ENCODE peak calls at places on chromosomes 13 and 19, in nine cellular contexts. K is CD8-positive, alpha-beta T cell; C is NCI-H2081; V is activated naive CD4-positive, alpha-beta T cell treated with anti-CD3 and anti-CD28 coated beads, Interleukin-2, amount 50 U/mL, for 16 hours; G is epithelial cell of esophagus; D is C1 segment of cervical spinal cord; L is HFFc6; E is foreskin keratinocyte; H is fibroblast of lung. F is an unnamed sample.

GRCh38 chr13:21330126-21330861 is 128.8 kb downstream of the ZDHHC20 start:
- DNase-seq in C (no peak), L (no peak), D (no peak), V (no peak), G (no peak), E (no peak), H (peak; percentile 14), K (no peak), F (no peak)

GRCh38 chr13:44825951-44826350 is 163.3 kb downstream of the NUFIP1 start:
- DNase-seq in D (no peak), H (no peak), C (no peak), E (no peak), G (no peak), L (no peak), K (no peak), V (no peak), F (no peak)

GRCh38 chr13:112844411-112844810 is 124.6 kb upstream of the MCF2L start:
- DNase-seq in V (no peak), D (no peak), C (no peak), H (no peak), K (no peak), L (no peak), G (no peak), E (no peak), F (no peak)

GRCh38 chr19:44260343-44260681 is 626 bp downstream of the ZNF233 start:
- DNase-seq in G (no peak), H (no peak), C (no peak), D (no peak), V (no peak), E (no peak), K (no peak), L (no peak), F (no peak)

GRCh38 chr19:40457048-40457447 is 8.5 kb downstream of the BLVRB start:
- DNase-seq in E (no peak), L (no peak), V (no peak), H (no peak), G (no peak), C (no peak), D (no peak), K (no peak), F (no peak)

GRCh38 chr13:26679945-26680516 is 80.6 kb downstream of the GPR12 start:
- DNase-seq in K (no peak), G (no peak), D (no peak), V (no peak), C (no peak), H (peak; percentile 12), L (no peak), E (no peak), F (no peak)

GRCh38 chr19:7898967-7899366 is 4.7 kb upstream of the MAP2K7 start:
- DNase-seq in K (no peak), D (no peak), V (no peak), E (no peak), L (no peak), H (no peak), G (no peak), C (no peak), F (no peak)

GRCh38 chr13:72960541-72960940 is 98.3 kb upstream of the KLF5 start:
- DNase-seq in L (no peak), K (no peak), V (no peak), C (peak; percentile 57), G (peak; percentile 82), H (no peak), E (peak; percentile 32), D (no peak), F (no peak)

GRCh38 chr19:29587518-29587986 is 18.5 kb upstream of the POP4 start:
- DNase-seq in D (no peak), H (no peak), C (no peak), L (peak; percentile 77), E (peak; percentile 21), V (peak; percentile 35), K (peak; percentile 17), G (peak; percentile 21), F (no peak)

GRCh38 chr13:48333976-48334375 is 30.4 kb downstream of the RB1 start:
- DNase-seq in G (peak; percentile 95), C (no peak), L (peak; percentile 44), H (no peak), K (no peak), V (no peak), E (peak; percentile 81), D (no peak), F (no peak)

GRCh38 chr13:95809429-95809828 is 132.5 kb downstream of the DNAJC3 start:
- DNase-seq in V (no peak), E (no peak), K (no peak), L (no peak), H (no peak), G (no peak), C (no peak), D (no peak), F (no peak)

GRCh38 chr13:106851251-106851650 is 283.3 kb upstream of the ARGLU1 start:
- DNase-seq in K (no peak), G (peak; percentile 36), E (no peak), H (no peak), C (no peak), L (no peak), V (no peak), D (no peak), F (no peak)

GRCh38 chr13:33932765-33933406 is 114.9 kb downstream of the RFC3 start:
- DNase-seq in C (no peak), L (no peak), K (no peak), G (no peak), V (no peak), E (peak; percentile 50), H (no peak), D (no peak), F (no peak)

GRCh38 chr13:75365724-75366173 is 116.2 kb downstream of the TBC1D4 start:
- DNase-seq in C (no peak), H (peak; percentile 52), D (no peak), L (peak; percentile 91), E (peak; percentile 92), K (no peak), V (no peak), G (peak; percentile 90), F (no peak)

GRCh38 chr13:28059214-28059613 is 41.2 kb downstream of the FLT3 start:
- DNase-seq in E (no peak), V (peak; percentile 43), L (peak; percentile 4), K (no peak), H (peak; percentile 18), G (peak; percentile 49), D (no peak), C (no peak), F (no peak)

GRCh38 chr13:111947876-111948275 is 119.1 kb upstream of the SOX1 start:
- DNase-seq in L (no peak), G (no peak), K (no peak), E (no peak), C (no peak), V (no peak), D (no peak), H (no peak), F (no peak)

GRCh38 chr19:5001547-5002131 is 32.7 kb downstream of the KDM4B start:
- DNase-seq in C (peak; percentile 12), E (no peak), V (peak; percentile 42), D (no peak), G (peak; percentile 59), L (peak; percentile 75), K (peak; percentile 12), H (peak; percentile 63), F (no peak)

GRCh38 chr13:94800423-94800822 is 88.1 kb upstream of the SOX21 start:
- DNase-seq in E (no peak), H (peak; percentile 2), K (no peak), C (no peak), V (no peak), G (peak; percentile 22), L (no peak), D (no peak), F (no peak)

GRCh38 chr13:42076309-42076713 is 27.9 kb downstream of the DGKH start:
- DNase-seq in E (no peak), D (no peak), K (no peak), G (peak; percentile 10), C (no peak), L (no peak), H (peak; percentile 63), V (no peak), F (no peak)

GRCh38 chr13:100269837-100270236 is 180.9 kb downstream of the PCCA start:
- DNase-seq in D (peak; percentile 64), H (peak; percentile 89), L (peak; percentile 13), C (peak; percentile 49), E (no peak), G (peak; percentile 38), K (no peak), V (no peak), F (peak; percentile 73)

GRCh38 chr13:41562083-41562482 is 104.7 kb downstream of the RGCC start:
- DNase-seq in H (peak; percentile 76), D (peak; percentile 84), V (no peak), L (peak; percentile 71), C (no peak), K (no peak), E (no peak), G (peak; percentile 62), F (no peak)

GRCh38 chr13:106548064-106548696 is 12.7 kb upstream of the EFNB2 start:
- DNase-seq in K (no peak), H (peak; percentile 69), D (no peak), G (peak; percentile 49), C (no peak), V (no peak), E (no peak), L (no peak), F (no peak)

GRCh38 chr19:19655641-19656343 is 7.7 kb downstream of the ATP13A1 start:
- DNase-seq in G (no peak), E (no peak), V (no peak), L (no peak), K (no peak), C (no peak), H (no peak), D (no peak), F (no peak)

GRCh38 chr19:37914908-37915307 is 7.9 kb downstream of the SIPA1L3 start:
- DNase-seq in E (no peak), V (no peak), L (no peak), G (no peak), K (no peak), D (no peak), H (no peak), C (peak; percentile 55), F (no peak)

GRCh38 chr13:45398862-45399261 is 19.3 kb downstream of the SLC25A30 start:
- DNase-seq in C (peak; percentile 32), E (no peak), L (no peak), H (no peak), G (no peak), D (no peak), V (no peak), K (no peak), F (no peak)

GRCh38 chr19:32351807-32352630 is 6.6 kb downstream of the ZNF507 start:
- DNase-seq in E (no peak), D (no peak), K (no peak), G (no peak), L (peak; percentile 28), H (peak; percentile 72), V (no peak), C (no peak), F (no peak)

GRCh38 chr19:48310227-48310626 is 15.1 kb upstream of the EMP3 start:
- DNase-seq in V (no peak), G (no peak), C (no peak), H (peak; percentile 36), D (no peak), K (no peak), E (no peak), L (no peak), F (no peak)

GRCh38 chr13:59281453-59281852 is 882.3 kb downstream of the DIAPH3 start:
- DNase-seq in E (no peak), L (no peak), D (no peak), H (no peak), G (no peak), V (no peak), C (no peak), K (no peak), F (no peak)

F was measured in tibial artery.